ENCODE peak calls at places on chromosomes 11 and 22, in six cellular contexts. V is Ammon's horn; Y is HFFc6; S is activated naive CD8-positive, alpha-beta T cell treated with anti-CD3 and anti-CD28 coated beads for 36 hours; R is K562; T is cardiac fibroblast. I is an unnamed sample.

GRCh38 chr11:126328938-126329643 is 25.2 kb downstream of the DCPS start:
- DNase-seq in Y (no peak), T (no peak), V (no peak), R (no peak), S (no peak), I (no peak)

GRCh38 chr11:88508808-88509581 is 171.5 kb upstream of the CTSC start:
- DNase-seq in T (peak), R (no peak), V (no peak), S (peak), Y (no peak), I (no peak)

GRCh38 chr11:119663279-119663678 is 65.7 kb downstream of the NECTIN1 start:
- DNase-seq in T (no peak), S (no peak), Y (no peak), V (peak), R (no peak), I (no peak)

GRCh38 chr22:47092896-47093311 is 330.5 kb downstream of the TBC1D22A start:
- DNase-seq in R (no peak), S (no peak), T (peak), V (no peak), Y (peak), I (no peak)

GRCh38 chr11:131748146-131749050 is 378.0 kb downstream of the NTM start:
- DNase-seq in T (peak), V (peak), Y (peak), S (peak), R (peak), I (peak)

GRCh38 chr22:45608763-45609180 is 62.9 kb upstream of the ATXN10 start:
- DNase-seq in S (peak), V (no peak), R (no peak), Y (peak), T (no peak), I (no peak)

GRCh38 chr22:32815943-32816342 is 14.4 kb downstream of the TIMP3 start:
- DNase-seq in S (no peak), T (no peak), Y (no peak), V (no peak), R (no peak), I (no peak)

GRCh38 chr22:24284747-24285203 is 14.1 kb downstream of the SPECC1L start:
- DNase-seq in T (no peak), S (no peak), V (no peak), Y (peak), R (no peak), I (no peak)

GRCh38 chr22:40757071-40757470 is 62.1 kb downstream of the SLC25A17 start:
- DNase-seq in S (no peak), R (no peak), T (peak), V (no peak), Y (no peak), I (no peak)

GRCh38 chr11:22317656-22318055 is 20.5 kb upstream of the SLC17A6 start:
- DNase-seq in R (no peak), V (no peak), Y (no peak), T (no peak), S (no peak), I (no peak)

GRCh38 chr11:108984548-108984947 is 319.7 kb downstream of the DDX10 start:
- DNase-seq in Y (no peak), R (no peak), S (no peak), V (peak), T (no peak), I (no peak)

GRCh38 chr11:78714539-78714938 is 139.9 kb upstream of the NARS2 start:
- DNase-seq in Y (no peak), R (no peak), V (no peak), T (no peak), S (no peak), I (no peak)

GRCh38 chr11:76707293-76707825 is 36.8 kb upstream of the LRRC32 start:
- DNase-seq in Y (no peak), V (no peak), T (no peak), R (no peak), S (no peak), I (no peak)

GRCh38 chr22:26672060-26672471 is 14.7 kb downstream of the MIAT start:
- DNase-seq in S (no peak), Y (no peak), R (peak), V (no peak), T (no peak), I (no peak)

GRCh38 chr11:112292785-112293407 is 32.2 kb upstream of the PLET1 start:
- DNase-seq in T (peak), Y (peak), V (no peak), R (no peak), S (no peak), I (no peak)

GRCh38 chr11:45007011-45007410 is 56.3 kb upstream of the TP53I11 start:
- DNase-seq in R (no peak), S (no peak), T (no peak), Y (no peak), V (no peak), I (no peak)

GRCh38 chr11:75639752-75640151 is 29.1 kb downstream of the MAP6 start:
- DNase-seq in S (no peak), T (peak), V (peak), R (no peak), Y (peak), I (peak)

GRCh38 chr22:43420991-43421665 is 9.3 kb downstream of the MPPED1 start:
- DNase-seq in T (no peak), S (no peak), V (no peak), Y (no peak), R (no peak), I (no peak)

GRCh38 chr11:35047179-35047578 is 91.8 kb upstream of the CD44 start:
- DNase-seq in T (no peak), V (no peak), Y (no peak), S (no peak), R (no peak), I (no peak)

GRCh38 chr11:35343033-35343598 is 76.2 kb downstream of the SLC1A2 start:
- DNase-seq in R (peak), T (no peak), S (peak), V (no peak), Y (no peak), I (no peak)

GRCh38 chr11:10444725-10445286 is 10.3 kb upstream of the AMPD3 start:
- DNase-seq in T (no peak), S (no peak), V (no peak), Y (no peak), R (no peak), I (no peak)

GRCh38 chr11:68312780-68313573 is 586 bp downstream of the LRP5 start:
- DNase-seq in R (peak), T (no peak), Y (no peak), V (no peak), S (peak), I (no peak)

GRCh38 chr22:32644252-32645100 is 157.0 kb upstream of the TIMP3 start:
- DNase-seq in S (peak), T (peak), Y (no peak), R (no peak), V (no peak), I (no peak)

GRCh38 chr11:126176853-126177470 is 34.5 kb downstream of the RPUSD4 start:
- DNase-seq in T (no peak), S (no peak), V (no peak), R (no peak), Y (no peak), I (no peak)

GRCh38 chr11:1564535-1565172 is 7.4 kb downstream of the DUSP8 start:
- DNase-seq in T (peak), V (peak), Y (peak), S (no peak), R (peak), I (peak)

GRCh38 chr11:22192642-22193347 is at the start of gene ANO5:
- DNase-seq in Y (no peak), T (peak), R (peak), S (peak), V (peak), I (peak)

GRCh38 chr11:12280838-12281565 is 96.4 kb upstream of the PARVA start:
- DNase-seq in V (no peak), R (no peak), T (no peak), Y (no peak), S (no peak), I (no peak)

GRCh38 chr11:133706925-133707794 is 138.2 kb downstream of the SPATA19 start:
- DNase-seq in T (no peak), S (no peak), R (no peak), Y (no peak), V (no peak), I (no peak)

GRCh38 chr11:15901790-15902189 is 454.6 kb downstream of the SOX6 start:
- DNase-seq in R (no peak), Y (no peak), S (no peak), V (no peak), T (no peak), I (no peak)

GRCh38 chr11:334264-335033 is 13.8 kb upstream of the IFITM3 start:
- DNase-seq in Y (no peak), T (peak), R (peak), V (no peak), S (no peak), I (no peak)

GRCh38 chr22:41976961-41977566 is 7.8 kb downstream of the SEPTIN3 start:
- DNase-seq in R (no peak), Y (no peak), V (peak), S (peak), T (no peak), I (no peak)

GRCh38 chr22:49660794-49661781 is 166.6 kb downstream of the BRD1 start:
- DNase-seq in R (no peak), T (no peak), V (no peak), S (no peak), Y (no peak), I (no peak)